ENCODE peak calls at places on chromosomes 1 and 21, in ten cellular contexts. J is M059J; I is body of pancreas; S is type B pancreatic cell; Z is naive thymus-derived CD8-positive, alpha-beta T cell; C is stimulated activated CD4-positive, alpha-beta T cell treated with anti-CD3 and anti-CD28 coated beads, Interleukin-2, amount 100 ng/mL, for 48 hours; W is foreskin melanocyte; L is fibroblast of the conjunctiva; F is CD8-positive, alpha-beta memory T cell; G is HT-29. R is an unnamed sample.

GRCh38 chr1:1573843-1574720 is 581 bp downstream of the SSU72 start:
- DNase-seq in J (peak), I (peak), S (no peak), Z (peak), C (peak), W (peak), L (no peak), F (no peak), G (peak), R (peak)

GRCh38 chr1:76640092-76640491 is 227.2 kb upstream of the ST6GALNAC5 start:
- DNase-seq in J (peak), I (no peak), S (no peak), Z (no peak), C (no peak), W (no peak), L (peak), F (no peak), G (no peak), R (peak)

GRCh38 chr1:11925938-11926292 is 312 bp downstream of the KIAA2013 start:
- DNase-seq in J (no peak), I (no peak), S (no peak), Z (no peak), C (no peak), W (no peak), L (no peak), F (no peak), G (no peak), R (no peak)

GRCh38 chr1:188027613-188028012 is 1198.9 kb downstream of the PLA2G4A start:
- DNase-seq in J (peak), I (no peak), S (no peak), Z (no peak), C (no peak), W (peak), L (peak), F (no peak), G (no peak), R (no peak)

GRCh38 chr21:26843912-26844257 is 1.3 kb downstream of the ADAMTS1 start:
- DNase-seq in J (peak), I (no peak), S (no peak), Z (no peak), C (no peak), W (no peak), L (no peak), F (no peak), G (no peak), R (no peak)

GRCh38 chr1:118185083-118185899 is at the start of gene SPAG17:
- DNase-seq in J (peak), I (peak), S (peak), Z (no peak), C (no peak), W (peak), L (peak), F (no peak), G (no peak), R (no peak)

GRCh38 chr1:226984521-226985238 is 44.6 kb downstream of the COQ8A start:
- DNase-seq in J (no peak), I (no peak), S (peak), Z (no peak), C (no peak), W (no peak), L (no peak), F (no peak), G (no peak), R (no peak)

GRCh38 chr1:30901798-30902652 is 6.5 kb downstream of the SDC3 start:
- DNase-seq in J (peak), I (peak), S (no peak), Z (no peak), C (no peak), W (no peak), L (no peak), F (no peak), G (no peak), R (no peak)

GRCh38 chr1:25615563-25616079 is 970 bp upstream of the MAN1C1 start:
- DNase-seq in J (no peak), I (no peak), S (no peak), Z (no peak), C (no peak), W (no peak), L (no peak), F (no peak), G (no peak), R (no peak)

GRCh38 chr21:26445440-26445839 is 127.6 kb downstream of the CYYR1 start:
- DNase-seq in J (no peak), I (no peak), S (no peak), Z (no peak), C (no peak), W (peak), L (no peak), F (no peak), G (no peak), R (peak)

GRCh38 chr1:206464456-206464964 is 5.8 kb upstream of the IKBKE start:
- DNase-seq in J (peak), I (no peak), S (no peak), Z (no peak), C (no peak), W (no peak), L (peak), F (no peak), G (no peak), R (peak)

GRCh38 chr21:41120997-41121396 is 47.0 kb upstream of the BACE2 start:
- DNase-seq in J (no peak), I (no peak), S (no peak), Z (no peak), C (no peak), W (no peak), L (no peak), F (no peak), G (no peak), R (no peak)

GRCh38 chr21:37249112-37249904 is 17.8 kb downstream of the VPS26C start:
- DNase-seq in J (no peak), I (no peak), S (no peak), Z (no peak), C (no peak), W (no peak), L (no peak), F (no peak), G (no peak), R (no peak)

GRCh38 chr1:203049576-203050180 is 23.4 kb downstream of the PPFIA4 start:
- DNase-seq in J (no peak), I (no peak), S (no peak), Z (no peak), C (no peak), W (no peak), L (no peak), F (no peak), G (no peak), R (no peak)

GRCh38 chr1:29688477-29689365 is 452.4 kb downstream of the PTPRU start:
- DNase-seq in J (peak), I (peak), S (peak), Z (no peak), C (no peak), W (no peak), L (no peak), F (no peak), G (no peak), R (no peak)

GRCh38 chr1:109151146-109151545 is 37.2 kb downstream of the ELAPOR1 start:
- DNase-seq in J (peak), I (peak), S (no peak), Z (no peak), C (no peak), W (peak), L (peak), F (no peak), G (no peak), R (peak)

GRCh38 chr1:52919051-52919719 is 2.4 kb downstream of the ECHDC2 start:
- DNase-seq in J (peak), I (no peak), S (no peak), Z (no peak), C (no peak), W (no peak), L (no peak), F (peak), G (no peak), R (no peak)

GRCh38 chr1:53244126-53244525 is 5.8 kb upstream of the MAGOH start:
- DNase-seq in J (no peak), I (no peak), S (no peak), Z (no peak), C (no peak), W (no peak), L (no peak), F (no peak), G (no peak), R (no peak)

GRCh38 chr1:24849653-24850295 is 80.3 kb downstream of the RUNX3 start:
- DNase-seq in J (peak), I (peak), S (no peak), Z (no peak), C (no peak), W (peak), L (no peak), F (no peak), G (peak), R (peak)

GRCh38 chr1:60670313-60670712 is 412.0 kb upstream of the NFIA start:
- DNase-seq in J (no peak), I (no peak), S (no peak), Z (no peak), C (no peak), W (no peak), L (no peak), F (no peak), G (no peak), R (no peak)

GRCh38 chr1:14668448-14669029 is 70.1 kb downstream of the KAZN start:
- DNase-seq in J (no peak), I (no peak), S (no peak), Z (no peak), C (no peak), W (no peak), L (no peak), F (no peak), G (no peak), R (no peak)

GRCh38 chr1:61043010-61043820 is 39.1 kb upstream of the NFIA start:
- DNase-seq in J (peak), I (peak), S (peak), Z (peak), C (peak), W (peak), L (peak), F (peak), G (peak), R (peak)

GRCh38 chr1:48499211-48499610 is 27.2 kb upstream of the SPATA6 start:
- DNase-seq in J (no peak), I (no peak), S (no peak), Z (no peak), C (no peak), W (no peak), L (no peak), F (no peak), G (no peak), R (no peak)

GRCh38 chr1:105072850-105073249 is 1323.2 kb downstream of the AMY1C start:
- DNase-seq in J (no peak), I (no peak), S (no peak), Z (no peak), C (no peak), W (no peak), L (no peak), F (no peak), G (peak), R (no peak)

GRCh38 chr21:25508364-25508763 is 98.9 kb downstream of the MRPL39 start:
- DNase-seq in J (peak), I (no peak), S (no peak), Z (no peak), C (no peak), W (no peak), L (no peak), F (no peak), G (no peak), R (no peak)

GRCh38 chr1:183368213-183369108 is 49.7 kb downstream of the NMNAT2 start:
- DNase-seq in J (no peak), I (no peak), S (no peak), Z (no peak), C (no peak), W (no peak), L (no peak), F (no peak), G (no peak), R (no peak)

GRCh38 chr1:182561432-182561831 is 27.6 kb downstream of the RNASEL start:
- DNase-seq in J (no peak), I (no peak), S (no peak), Z (no peak), C (no peak), W (no peak), L (no peak), F (no peak), G (no peak), R (no peak)

GRCh38 chr1:244970236-244970652 is 105.9 kb upstream of the HNRNPU start:
- DNase-seq in J (peak), I (peak), S (peak), Z (no peak), C (peak), W (peak), L (peak), F (no peak), G (peak), R (peak)

GRCh38 chr1:20187103-20187812 is 940 bp upstream of the PLA2G2C start:
- DNase-seq in J (peak), I (no peak), S (no peak), Z (no peak), C (no peak), W (no peak), L (no peak), F (no peak), G (peak), R (no peak)

GRCh38 chr1:54882483-54882882 is 4.5 kb downstream of the DHCR24 start:
- DNase-seq in J (peak), I (no peak), S (no peak), Z (no peak), C (no peak), W (no peak), L (no peak), F (no peak), G (no peak), R (no peak)

GRCh38 chr1:110136911-110137310 is 13.4 kb upstream of the SLC6A17 start:
- DNase-seq in J (peak), I (peak), S (no peak), Z (peak), C (no peak), W (no peak), L (no peak), F (peak), G (no peak), R (no peak)

GRCh38 chr1:16189003-16189402 is 23.4 kb downstream of the ARHGEF19 start:
- DNase-seq in J (peak), I (no peak), S (no peak), Z (no peak), C (no peak), W (no peak), L (no peak), F (no peak), G (peak), R (no peak)

GRCh38 chr21:33265664-33266049 is 510 bp upstream of the IL10RB start:
- DNase-seq in J (peak), I (peak), S (peak), Z (no peak), C (no peak), W (no peak), L (no peak), F (no peak), G (peak), R (no peak)

GRCh38 chr1:247291161-247291560 is 35.3 kb downstream of the VN1R5 start:
- DNase-seq in J (no peak), I (no peak), S (no peak), Z (no peak), C (no peak), W (no peak), L (no peak), F (no peak), G (no peak), R (no peak)